ENCODE peak calls at places on chromosome 7, in five cellular contexts. T is activated CD4-positive, alpha-beta T cell treated with anti-CD3 and anti-CD28 coated beads, Interleukin-2, amount 50 U/mL, for 48 hours; H is effector memory CD8-positive, alpha-beta T cell; U is MV-4-11; I is D341Med. E is an unnamed sample.
A peak's percentile ranks its signal among the peaks of the same experiment; 100 is the strongest.

GRCh38 chr7:158745057-158745715 is 40.6 kb upstream of the NCAPG2 start:
- DNase-seq in T (no peak), I (no peak), H (no peak), U (no peak), E (no peak)

GRCh38 chr7:159114981-159115380 is 29.7 kb downstream of the VIPR2 start:
- DNase-seq in U (no peak), H (no peak), T (no peak), I (no peak), E (no peak)

GRCh38 chr7:111098011-111098925 is 7.3 kb downstream of the LRRN3 start:
- DNase-seq in H (no peak), U (peak; percentile 40), I (peak; percentile 37), T (peak; percentile 55), E (no peak)

GRCh38 chr7:100173806-100174495 is 3.2 kb downstream of the GPC2 start:
- DNase-seq in I (no peak), U (no peak), H (no peak), T (no peak), E (no peak)

GRCh38 chr7:134931487-134931886 is 54.8 kb upstream of the AGBL3 start:
- DNase-seq in T (no peak), H (no peak), I (no peak), U (no peak), E (no peak)

GRCh38 chr7:133912916-133913697 is 214.0 kb upstream of the LRGUK start:
- DNase-seq in I (no peak), U (peak; percentile 10), H (no peak), T (no peak), E (no peak)

GRCh38 chr7:151759591-151760042 is 117.3 kb downstream of the PRKAG2 start:
- DNase-seq in U (peak; percentile 6), H (peak; percentile 54), T (peak; percentile 58), I (peak; percentile 87), E (peak; percentile 36)

GRCh38 chr7:155789001-155789725 is 23.1 kb downstream of the SHH start:
- DNase-seq in I (no peak), T (no peak), U (no peak), H (no peak), E (no peak)

GRCh38 chr7:21146642-21147423 is 281.1 kb upstream of the SP4 start:
- DNase-seq in I (no peak), T (no peak), U (no peak), H (no peak), E (no peak)

GRCh38 chr7:140478361-140479061 is 794 bp downstream of the MKRN1 start:
- DNase-seq in T (peak; percentile 45), U (peak; percentile 53), H (no peak), I (peak; percentile 79), E (peak; percentile 20)

GRCh38 chr7:128442346-128442745 is 13.3 kb upstream of the HILPDA start:
- DNase-seq in T (no peak), U (no peak), I (no peak), H (no peak), E (no peak)

GRCh38 chr7:150367187-150367510 is 1.5 kb upstream of the REPIN1 start:
- DNase-seq in T (no peak), U (no peak), I (no peak), H (no peak), E (no peak)

GRCh38 chr7:103857435-103857834 is 132.0 kb downstream of the RELN start:
- DNase-seq in U (no peak), H (no peak), I (peak; percentile 77), T (no peak), E (no peak)

GRCh38 chr7:90455163-90456030 is 14.0 kb upstream of the PTTG1IP2 start:
- DNase-seq in U (peak; percentile 11), H (no peak), T (no peak), I (peak; percentile 54), E (no peak)

GRCh38 chr7:2734761-2735571 is 47.0 kb downstream of the AMZ1 start:
- DNase-seq in U (peak; percentile 97), I (peak; percentile 20), T (no peak), H (no peak), E (no peak)

E was measured in stimulated activated naive B cell treated with anti-CD40 and anti-IgM and Interleukin-4, amounts not matched to agents 10 μg/mL and 1 μg/mL and 100 μg/mL, for 72 hours.